ENCODE peak calls at places on chromosomes 2 and 18, in four cellular contexts. One of them, this sample, is unnamed.

GRCh38 chr2:46951290-46952064 is 35.9 kb upstream of the MCFD2 start:
- DNase-seq in left cardiac atrium: no peak
- DNase-seq in Caco-2: no peak
- DNase-seq in HTR-8/SVneo: no peak
- DNase-seq in this sample: no peak

GRCh38 chr2:70142590-70143313 is 48.1 kb downstream of the C2orf42 start:
- DNase-seq in Caco-2: peak
- DNase-seq in HTR-8/SVneo: peak
- DNase-seq in left cardiac atrium: peak
- DNase-seq in this sample: peak

GRCh38 chr2:238439093-238439849 is 12.5 kb downstream of the ASB1 start:
- DNase-seq in HTR-8/SVneo: peak
- DNase-seq in left cardiac atrium: peak
- DNase-seq in Caco-2: no peak
- DNase-seq in this sample: no peak

GRCh38 chr2:145184741-145185671 is 665.1 kb upstream of the ZEB2 start:
- DNase-seq in left cardiac atrium: no peak
- DNase-seq in HTR-8/SVneo: no peak
- DNase-seq in Caco-2: no peak
- DNase-seq in this sample: no peak

GRCh38 chr2:6077585-6077984 is 385.4 kb downstream of the SOX11 start:
- DNase-seq in left cardiac atrium: no peak
- DNase-seq in Caco-2: no peak
- DNase-seq in HTR-8/SVneo: no peak
- DNase-seq in this sample: no peak

GRCh38 chr2:11680181-11680900 is 10.3 kb upstream of the NTSR2 start:
- DNase-seq in Caco-2: no peak
- DNase-seq in HTR-8/SVneo: no peak
- DNase-seq in left cardiac atrium: no peak
- DNase-seq in this sample: no peak

GRCh38 chr2:119004602-119005001 is 62.6 kb downstream of the MARCO start:
- DNase-seq in left cardiac atrium: no peak
- DNase-seq in HTR-8/SVneo: no peak
- DNase-seq in Caco-2: peak
- DNase-seq in this sample: no peak

GRCh38 chr2:238738917-238739316 is 109.0 kb upstream of the TWIST2 start:
- DNase-seq in HTR-8/SVneo: no peak
- DNase-seq in Caco-2: no peak
- DNase-seq in left cardiac atrium: no peak
- DNase-seq in this sample: no peak

GRCh38 chr2:120851116-120851773 is 115.6 kb downstream of the GLI2 start:
- DNase-seq in left cardiac atrium: no peak
- DNase-seq in HTR-8/SVneo: no peak
- DNase-seq in Caco-2: no peak
- DNase-seq in this sample: no peak

GRCh38 chr2:71703981-71704545 is 250.7 kb downstream of the DYSF start:
- DNase-seq in Caco-2: no peak
- DNase-seq in left cardiac atrium: no peak
- DNase-seq in HTR-8/SVneo: no peak
- DNase-seq in this sample: no peak

GRCh38 chr2:65934992-65935629 is 499.8 kb upstream of the MEIS1 start:
- DNase-seq in left cardiac atrium: no peak
- DNase-seq in HTR-8/SVneo: no peak
- DNase-seq in Caco-2: no peak
- DNase-seq in this sample: no peak

GRCh38 chr2:20534913-20535801 is 88.3 kb downstream of the RHOB start:
- DNase-seq in Caco-2: no peak
- DNase-seq in HTR-8/SVneo: no peak
- DNase-seq in left cardiac atrium: peak
- DNase-seq in this sample: no peak

GRCh38 chr2:199535445-199536177 is 77.9 kb upstream of the SATB2 start:
- DNase-seq in Caco-2: no peak
- DNase-seq in left cardiac atrium: no peak
- DNase-seq in HTR-8/SVneo: no peak
- DNase-seq in this sample: no peak

GRCh38 chr2:39913648-39914456 is 134.8 kb upstream of the THUMPD2 start:
- DNase-seq in Caco-2: no peak
- DNase-seq in left cardiac atrium: no peak
- DNase-seq in HTR-8/SVneo: peak
- DNase-seq in this sample: no peak

GRCh38 chr2:68931149-68931711 is 21.5 kb downstream of the GKN2 start:
- DNase-seq in left cardiac atrium: no peak
- DNase-seq in Caco-2: no peak
- DNase-seq in HTR-8/SVneo: no peak
- DNase-seq in this sample: no peak

GRCh38 chr18:13629841-13630747 is 96.3 kb downstream of the FAM210A start:
- DNase-seq in left cardiac atrium: peak
- DNase-seq in Caco-2: peak
- DNase-seq in HTR-8/SVneo: peak
- DNase-seq in this sample: peak

GRCh38 chr2:237546876-237547395 is 19.4 kb upstream of the PRLH start:
- DNase-seq in HTR-8/SVneo: no peak
- DNase-seq in left cardiac atrium: no peak
- DNase-seq in Caco-2: no peak
- DNase-seq in this sample: no peak

GRCh38 chr18:31484461-31484860 is 13.5 kb upstream of the DSG2 start:
- DNase-seq in Caco-2: no peak
- DNase-seq in left cardiac atrium: no peak
- DNase-seq in HTR-8/SVneo: no peak
- DNase-seq in this sample: no peak

GRCh38 chr18:13621886-13622619 is 104.3 kb downstream of the FAM210A start:
- DNase-seq in Caco-2: no peak
- DNase-seq in HTR-8/SVneo: no peak
- DNase-seq in left cardiac atrium: no peak
- DNase-seq in this sample: no peak

GRCh38 chr2:170714156-170715061 is 728 bp upstream of the SP5 start:
- DNase-seq in Caco-2: peak
- DNase-seq in HTR-8/SVneo: peak
- DNase-seq in left cardiac atrium: peak
- DNase-seq in this sample: peak

GRCh38 chr18:63366270-63366990 is 576 bp downstream of the KDSR start:
- DNase-seq in HTR-8/SVneo: peak
- DNase-seq in Caco-2: peak
- DNase-seq in left cardiac atrium: peak
- DNase-seq in this sample: peak

GRCh38 chr2:182784777-182785176 is 68.7 kb downstream of the DNAJC10 start:
- DNase-seq in HTR-8/SVneo: peak
- DNase-seq in left cardiac atrium: no peak
- DNase-seq in Caco-2: no peak
- DNase-seq in this sample: no peak

GRCh38 chr18:78396077-78396476 is 583.5 kb upstream of the SALL3 start:
- DNase-seq in Caco-2: no peak
- DNase-seq in left cardiac atrium: no peak
- DNase-seq in HTR-8/SVneo: no peak
- DNase-seq in this sample: no peak

GRCh38 chr18:39455300-39455699 is 1889.7 kb upstream of the CELF4 start:
- DNase-seq in HTR-8/SVneo: no peak
- DNase-seq in left cardiac atrium: peak
- DNase-seq in Caco-2: no peak
- DNase-seq in this sample: no peak

GRCh38 chr2:103959174-103960125 is 894.5 kb upstream of the POU3F3 start:
- DNase-seq in left cardiac atrium: peak
- DNase-seq in HTR-8/SVneo: no peak
- DNase-seq in Caco-2: peak
- DNase-seq in this sample: peak

GRCh38 chr2:178008636-178009289 is 63.8 kb downstream of the PDE11A start:
- DNase-seq in Caco-2: no peak
- DNase-seq in left cardiac atrium: peak
- DNase-seq in HTR-8/SVneo: no peak
- DNase-seq in this sample: no peak

GRCh38 chr2:17610521-17610920 is 70.0 kb downstream of the VSNL1 start:
- DNase-seq in Caco-2: no peak
- DNase-seq in HTR-8/SVneo: no peak
- DNase-seq in left cardiac atrium: peak
- DNase-seq in this sample: no peak

GRCh38 chr2:26363323-26363722 is 16.7 kb upstream of the ADGRF3 start:
- DNase-seq in left cardiac atrium: no peak
- DNase-seq in HTR-8/SVneo: no peak
- DNase-seq in Caco-2: no peak
- DNase-seq in this sample: no peak

This sample was measured in HuH-7.5.